ENCODE peak calls at places on chromosomes 3 and 15, in ten cellular contexts. I, L, M, B, Q, P, U, D, J and K are unnamed samples.
A peak's percentile ranks its signal among the peaks of the same experiment; 100 is the strongest.

GRCh38 chr3:156396851-156397250 is 158.1 kb downstream of the SSR3 start:
- DNase-seq in U (no peak), P (no peak), M (no peak), I (no peak), B (no peak), D (no peak), Q (no peak), J (no peak), L (no peak), K (no peak)

GRCh38 chr3:47630810-47631209 is 52.1 kb upstream of the CSPG5 start:
- DNase-seq in U (no peak), B (no peak), J (no peak), I (no peak), P (no peak), L (no peak), M (no peak), D (no peak), Q (no peak), K (no peak)

GRCh38 chr3:37955918-37956317 is 34.7 kb upstream of the VILL start:
- DNase-seq in M (no peak), D (no peak), B (no peak), J (peak; percentile 7), Q (no peak), U (no peak), I (no peak), L (no peak), P (no peak), K (no peak)

GRCh38 chr3:188554404-188554803 is 400.4 kb downstream of the LPP start:
- DNase-seq in D (no peak), M (no peak), I (peak; percentile 27), U (no peak), L (peak; percentile 27), Q (no peak), J (no peak), P (peak; percentile 76), B (peak; percentile 65), K (peak; percentile 47)

GRCh38 chr3:194773216-194773615 is 87.5 kb downstream of the FAM43A start:
- DNase-seq in L (peak; percentile 59), D (no peak), P (no peak), B (no peak), J (no peak), U (no peak), I (peak; percentile 45), Q (peak; percentile 53), M (no peak), K (no peak)

GRCh38 chr15:59555696-59556095 is 55.9 kb upstream of the GCNT3 start:
- DNase-seq in D (no peak), L (no peak), U (no peak), I (peak; percentile 78), J (no peak), M (no peak), Q (no peak), P (no peak), B (no peak), K (no peak)

GRCh38 chr3:46675843-46676567 is 17.5 kb downstream of the ALS2CL start:
- DNase-seq in L (peak; percentile 31), D (peak; percentile 24), I (no peak), J (no peak), M (no peak), P (peak; percentile 29), U (peak; percentile 36), Q (no peak), B (no peak), K (no peak)

GRCh38 chr15:98803228-98804056 is 155.1 kb downstream of the IGF1R start:
- DNase-seq in M (no peak), D (no peak), U (no peak), P (peak; percentile 78), Q (no peak), J (no peak), L (no peak), I (peak; percentile 77), B (peak; percentile 59), K (peak; percentile 75)

GRCh38 chr15:26106556-26106955 is 243.4 kb upstream of the ATP10A start:
- DNase-seq in U (no peak), B (no peak), P (no peak), L (no peak), I (no peak), D (no peak), M (no peak), J (no peak), Q (no peak), K (no peak)

GRCh38 chr3:138199847-138200246 is 12.7 kb downstream of the ARMC8 start:
- DNase-seq in I (no peak), M (no peak), J (peak; percentile 50), P (no peak), B (no peak), D (no peak), U (no peak), Q (no peak), L (no peak), K (no peak)

GRCh38 chr3:28139967-28140634 is 101.3 kb upstream of the CMC1 start:
- DNase-seq in Q (no peak), J (no peak), D (no peak), P (no peak), U (no peak), B (no peak), M (no peak), L (no peak), I (no peak), K (peak; percentile 89)

GRCh38 chr15:79970921-79971434 is at the start of gene BCL2A1:
- DNase-seq in D (no peak), P (peak; percentile 96), J (peak; percentile 92), U (no peak), L (no peak), I (peak; percentile 96), M (peak; percentile 58), B (peak; percentile 58), Q (no peak), K (peak; percentile 96)

GRCh38 chr3:129384594-129385323 is 43.7 kb downstream of the EFCAB12 start:
- DNase-seq in I (no peak), Q (no peak), J (no peak), L (peak; percentile 6), M (no peak), P (no peak), U (no peak), B (no peak), D (no peak), K (no peak)

GRCh38 chr3:177574232-177574856 is 377.1 kb upstream of the TBL1XR1 start:
- DNase-seq in J (no peak), B (peak; percentile 83), M (no peak), Q (peak; percentile 38), P (peak; percentile 81), I (peak; percentile 67), L (peak; percentile 32), U (peak; percentile 68), D (peak; percentile 75), K (peak; percentile 72)

GRCh38 chr3:153830552-153830951 is 290.6 kb upstream of the ARHGEF26 start:
- DNase-seq in I (no peak), U (no peak), J (no peak), D (no peak), P (no peak), Q (no peak), B (no peak), L (no peak), M (no peak), K (no peak)

GRCh38 chr15:68278345-68279217 is 1.0 kb downstream of the FEM1B start:
- DNase-seq in U (no peak), I (peak; percentile 54), L (no peak), D (no peak), Q (peak; percentile 59), B (peak; percentile 49), P (peak; percentile 35), J (peak; percentile 23), M (no peak), K (peak; percentile 20)

GRCh38 chr3:21722768-21723167 is 28.2 kb downstream of the ZNF385D start:
- DNase-seq in L (no peak), Q (peak; percentile 9), J (no peak), B (no peak), P (no peak), U (no peak), M (no peak), I (no peak), D (no peak), K (no peak)

GRCh38 chr3:62332771-62333381 is 40.5 kb downstream of the FEZF2 start:
- DNase-seq in M (no peak), P (peak; percentile 23), L (no peak), D (no peak), B (peak; percentile 39), I (peak; percentile 1), U (no peak), J (peak; percentile 14), Q (no peak), K (peak; percentile 47)

DNA sequence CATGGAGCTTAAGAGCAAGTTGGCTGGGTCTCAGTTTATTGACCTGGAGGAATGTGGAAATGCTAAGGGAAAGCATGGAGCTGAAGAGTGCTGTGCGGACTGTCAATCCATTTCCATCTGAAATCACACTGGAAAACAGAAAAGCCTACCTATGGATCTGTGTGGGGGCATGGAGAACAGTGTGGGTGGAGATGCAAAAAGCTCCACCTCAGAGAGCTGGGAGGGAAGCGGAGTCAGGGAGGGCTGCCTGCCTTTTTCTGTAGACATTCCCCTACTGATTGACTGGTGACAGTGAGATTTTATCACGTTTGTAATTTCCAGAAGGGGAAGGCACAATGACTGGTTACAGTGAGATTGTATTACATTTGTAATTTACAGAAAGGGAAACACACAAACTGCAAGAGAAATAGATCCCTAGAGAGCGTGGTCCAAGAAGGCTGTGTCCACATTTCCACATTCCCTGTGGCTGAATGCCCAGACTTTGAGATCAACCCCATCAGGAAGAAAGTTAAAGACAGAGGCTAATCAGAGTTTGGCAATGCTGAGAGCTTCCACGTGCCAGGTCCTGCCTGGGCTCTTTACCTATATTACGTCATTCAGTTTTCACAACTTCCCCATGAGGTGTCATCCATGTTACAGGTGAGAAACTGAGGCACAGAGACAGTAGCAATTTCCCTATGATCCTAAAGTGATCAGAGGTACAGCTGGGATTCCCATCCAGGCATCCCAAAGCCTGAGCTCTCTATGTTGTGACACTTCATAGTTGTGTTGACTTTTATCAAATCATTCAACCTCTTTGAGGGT is 67.7 kb upstream of the NSMCE3 start:
- DNase-seq in U (no peak), L (no peak), B (no peak), P (peak; percentile 25), I (no peak), D (no peak), Q (no peak), M (no peak), J (no peak), K (peak; percentile 52)
- TF ChIP-seq CTCF in U (no peak), L (no peak), B (no peak), P (no peak), I (no peak), D (no peak), Q (no peak), M (no peak), J (no peak), K (no peak)

GRCh38 chr3:170726976-170727661 is 141.2 kb upstream of the SLC7A14 start:
- DNase-seq in I (peak; percentile 84), D (no peak), M (no peak), L (no peak), J (no peak), B (peak; percentile 94), U (no peak), Q (no peak), P (peak; percentile 94), K (peak; percentile 89)
- H3K4me3 ChIP-seq in I (no peak overlapping the region), D (no peak overlapping the region), M (no peak overlapping the region), L (no peak overlapping the region), J (no peak overlapping the region), B (peak overlapping the region; percentile 5), U (no peak overlapping the region), Q (no peak overlapping the region), P (no peak overlapping the region), K (no peak overlapping the region)

GRCh38 chr3:66418432-66419052 is 82.3 kb downstream of the LRIG1 start:
- DNase-seq in J (no peak), U (peak; percentile 83), L (no peak), B (peak; percentile 75), M (no peak), I (no peak), Q (no peak), D (no peak), P (no peak), K (no peak)
- TF ChIP-seq CTCF in J (no peak), U (peak; percentile 46), L (no peak), B (peak; percentile 16), M (no peak), I (no peak), Q (peak; percentile 7), D (no peak), P (no peak), K (no peak)

GRCh38 chr15:27865323-27865922 is 233.7 kb downstream of the OCA2 start:
- DNase-seq in P (no peak), U (no peak), I (no peak), D (no peak), M (no peak), B (no peak), J (no peak), Q (no peak), L (no peak), K (no peak)
- H3K4me3 ChIP-seq in P (no peak overlapping the region), U (no peak overlapping the region), I (no peak overlapping the region), D (no peak overlapping the region), M (no peak overlapping the region), B (no peak overlapping the region), J (no peak overlapping the region), Q (no peak overlapping the region), L (no peak overlapping the region), K (no peak overlapping the region)